ENCODE peak calls at places on chromosomes 2 and 18, in five cellular contexts. F, Q, I, X and Y are unnamed samples. For H3K4me1, the result is how much of the 10 kb centered on the place peaks cover.

GRCh38 chr18:26504831-26505230 is 43.5 kb downstream of the KCTD1 start:
- DNase-seq in Q (no peak), F (peak), X (no peak), I (no peak), Y (no peak)

GRCh38 chr2:172395503-172395902 is 31.9 kb upstream of the ITGA6 start:
- DNase-seq in F (peak), Q (no peak), I (no peak), X (no peak), Y (no peak)

GRCh38 chr2:10654069-10654468 is 35.7 kb downstream of the NOL10 start:
- DNase-seq in X (no peak), F (peak), Q (peak), I (no peak), Y (no peak)

GRCh38 chr2:62785216-62785615 is 79.7 kb downstream of the EHBP1 start:
- DNase-seq in Q (no peak), X (no peak), F (peak), I (no peak), Y (no peak)

GRCh38 chr18:62784966-62785413 is 69.6 kb downstream of the PHLPP1 start:
- DNase-seq in I (no peak), Q (no peak), X (no peak), F (no peak), Y (no peak)

GRCh38 chr2:145095641-145096435 is 575.9 kb upstream of the ZEB2 start:
- DNase-seq in Q (no peak), X (no peak), I (no peak), F (peak), Y (no peak)

GRCh38 chr2:221629478-221629877 is 57.4 kb upstream of the EPHA4 start:
- DNase-seq in X (no peak), I (no peak), Q (peak), F (peak), Y (no peak)

GRCh38 chr2:3428577-3428976 is 49.1 kb downstream of the TRAPPC12 start:
- DNase-seq in Q (no peak), X (peak), I (no peak), F (no peak), Y (no peak)

DNA sequence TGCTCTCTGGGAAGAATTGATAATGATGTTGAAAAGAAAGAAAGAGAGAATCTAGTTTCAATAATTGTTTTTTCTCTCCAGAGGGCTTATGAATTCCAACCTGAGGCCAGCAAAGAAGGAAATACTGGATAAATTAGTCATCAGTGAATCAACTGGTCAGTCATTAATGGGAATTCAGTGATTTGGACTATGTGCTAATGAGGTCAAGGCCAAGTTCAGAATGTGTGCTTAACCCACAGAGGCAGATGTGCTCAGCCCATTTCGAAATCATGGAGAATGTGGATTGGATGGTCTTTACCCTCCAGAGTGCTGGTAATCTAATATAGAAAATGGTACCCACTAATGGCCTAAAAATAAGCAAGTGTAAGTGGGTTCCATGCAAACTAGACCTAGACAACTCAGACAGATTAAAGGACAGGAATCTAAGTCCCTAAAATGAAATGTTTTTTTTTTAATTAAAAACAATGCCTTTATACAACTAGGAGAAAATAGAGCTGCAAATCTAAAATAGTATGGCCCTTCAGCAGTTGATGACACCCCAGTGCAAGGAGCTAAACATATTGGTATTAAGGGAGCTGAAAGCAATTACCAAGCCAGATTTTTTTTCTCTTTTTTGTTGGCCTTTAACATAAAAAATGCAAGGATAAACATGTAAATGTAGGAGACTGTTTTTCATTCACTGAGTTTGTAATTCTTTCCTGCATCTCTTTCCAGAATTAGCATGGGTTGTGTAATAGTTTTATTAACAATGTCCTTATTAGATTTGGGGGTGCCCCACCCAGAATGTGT is 296.9 kb downstream of the SATB2 start:
- DNase-seq in F (peak), Q (no peak), X (no peak), I (peak), Y (no peak)
- H3K27ac ChIP-seq in F (no peak), Q (no peak), X (no peak), I (no peak), Y (no peak)

GRCh38 chr2:196167666-196168065 is 3.7 kb downstream of the STK17B start:
- DNase-seq in Q (no peak), F (no peak), I (no peak), X (no peak), Y (no peak)
- H3K4me1 ChIP-seq in Q (under half), F (under half), I (under half), X (under half), Y (under half)

GRCh38 chr2:45216118-45216517 is 206.9 kb upstream of the SIX2 start:
- DNase-seq in Q (no peak), X (no peak), I (no peak), F (no peak), Y (no peak)
- H3K27ac ChIP-seq in Q (no peak), X (no peak), I (no peak), F (no peak), Y (no peak)

DNA sequence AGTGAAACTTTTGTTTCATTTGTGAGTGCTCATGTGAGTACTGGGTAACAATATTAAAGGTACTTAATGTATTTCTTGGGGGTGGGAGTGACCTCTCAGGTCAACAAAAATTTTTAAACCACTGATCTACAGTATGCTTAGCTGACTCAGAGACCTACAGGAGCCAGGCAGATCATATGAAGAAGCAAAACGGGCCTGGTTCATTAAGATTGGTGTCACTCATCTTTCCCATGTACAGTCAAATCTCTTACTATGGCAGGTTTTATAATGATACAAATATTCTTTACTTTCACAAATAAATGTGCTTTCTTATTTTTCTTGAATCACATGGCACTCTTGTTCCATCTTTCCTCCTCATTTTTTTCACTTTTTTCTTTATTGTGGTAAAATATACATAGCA is 7.7 kb upstream of the TMSB10 start:
- DNase-seq in Q (no peak), X (no peak), I (no peak), F (no peak), Y (no peak)
- H3K4me1 ChIP-seq in Q (under half), X (under half), I (under half), F (under half), Y (under half)

GRCh38 chr2:200077210-200077650 is 121.8 kb downstream of the MAIP1 start:
- DNase-seq in F (peak), X (no peak), Q (peak), I (peak), Y (no peak)
- H3K27ac ChIP-seq in F (peak), X (no peak), Q (peak), I (peak), Y (peak)

GRCh38 chr2:102237176-102237575 is 50.4 kb downstream of the IL1RL2 start:
- DNase-seq in X (no peak), I (no peak), Q (no peak), F (no peak), Y (no peak)

GRCh38 chr2:102235491-102235890 is 48.7 kb downstream of the IL1RL2 start:
- DNase-seq in X (peak), I (peak), Q (peak), F (peak), Y (no peak)

GRCh38 chr2:102236132-102236531 is 49.3 kb downstream of the IL1RL2 start:
- DNase-seq in Q (no peak), F (no peak), X (no peak), I (no peak), Y (no peak)

GRCh38 chr2:102233132-102233884 is 46.5 kb downstream of the IL1RL2 start:
- DNase-seq in Q (no peak), X (peak), I (no peak), F (no peak), Y (no peak)

GRCh38 chr2:102235042-102235473 is 48.2 kb downstream of the IL1RL2 start:
- DNase-seq in I (peak), X (no peak), Q (no peak), F (no peak), Y (no peak)
- H3K4me1 ChIP-seq in I (half or more), X (under half), Q (under half), F (under half), Y (under half)

DNA sequence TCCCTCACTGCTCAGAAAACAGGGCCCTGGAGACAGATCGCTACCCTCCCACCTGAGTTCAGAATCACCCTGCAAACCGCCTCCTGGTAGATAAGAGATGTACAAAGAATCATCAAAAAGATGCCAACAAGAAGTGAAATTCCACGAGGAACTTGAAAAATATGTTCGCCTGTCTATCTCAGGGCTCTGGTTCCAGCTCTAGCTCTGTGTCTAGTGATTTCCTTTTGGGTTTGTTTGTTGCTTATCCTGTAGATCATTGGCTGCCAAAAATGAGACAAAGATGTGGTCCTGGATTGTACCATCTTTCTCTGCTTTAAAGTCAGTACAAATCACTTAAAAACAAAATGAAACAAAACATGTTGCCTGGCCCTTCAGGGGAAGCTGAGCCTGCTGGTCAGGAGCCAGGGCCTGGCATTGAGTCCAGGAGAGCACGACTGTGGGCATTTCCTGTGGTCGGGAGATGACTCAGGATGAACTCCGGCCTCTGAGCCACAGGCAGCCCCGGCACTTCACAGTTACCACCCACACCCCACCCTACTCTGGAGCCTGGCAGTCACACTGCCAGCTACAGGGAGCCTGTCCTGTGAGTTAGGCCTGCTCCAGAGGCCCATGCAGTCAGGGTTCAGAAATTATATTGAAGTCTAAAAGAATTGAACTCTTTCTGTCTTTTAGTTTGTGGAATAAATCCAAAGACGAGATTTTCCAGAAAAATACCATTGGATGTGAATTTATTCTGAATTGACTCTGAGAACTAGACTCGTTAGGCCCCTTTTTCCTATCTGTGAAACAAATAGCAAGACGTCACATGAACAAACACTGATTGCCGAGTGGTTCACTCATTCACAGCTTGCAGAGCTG is 8.0 kb upstream of the ITGB6 start:
- DNase-seq in F (peak), I (peak), X (peak), Q (peak), Y (peak)
- H3K27ac ChIP-seq in F (peak), I (no peak), X (peak), Q (peak), Y (no peak)

GRCh38 chr18:70374154-70374553 is 85.3 kb downstream of the SOCS6 start:
- DNase-seq in I (no peak), Q (no peak), X (no peak), F (no peak), Y (no peak)

GRCh38 chr18:70377857-70378701 is 89.2 kb downstream of the SOCS6 start:
- DNase-seq in Q (no peak), I (peak), F (no peak), X (no peak), Y (no peak)

GRCh38 chr18:70377317-70377799 is 88.5 kb downstream of the SOCS6 start:
- DNase-seq in Q (peak), F (no peak), I (peak), X (no peak), Y (peak)

GRCh38 chr18:70376137-70376913 is 87.5 kb downstream of the SOCS6 start:
- DNase-seq in Q (no peak), I (peak), X (no peak), F (no peak), Y (no peak)

DNA sequence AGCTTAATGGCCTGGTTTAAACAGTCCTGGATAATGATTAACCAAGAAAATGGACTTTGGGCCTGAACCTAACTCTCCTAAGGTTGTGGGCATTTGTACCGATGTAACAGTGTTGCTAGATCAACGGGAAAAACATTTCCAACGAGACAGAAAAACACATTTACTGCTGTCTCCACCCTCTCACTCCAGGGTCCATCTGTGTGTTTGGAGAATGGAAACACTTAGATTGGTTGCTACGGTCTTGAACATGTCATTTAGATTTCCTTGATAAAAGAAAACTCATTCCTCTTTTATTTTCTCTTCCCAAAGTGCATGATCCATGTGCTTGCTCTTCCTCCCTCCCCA is 88.0 kb downstream of the SOCS6 start:
- DNase-seq in X (no peak), F (no peak), I (peak), Q (peak), Y (no peak)
- H3K4me1 ChIP-seq in X (under half), F (under half), I (half or more), Q (under half), Y (under half)

DNA sequence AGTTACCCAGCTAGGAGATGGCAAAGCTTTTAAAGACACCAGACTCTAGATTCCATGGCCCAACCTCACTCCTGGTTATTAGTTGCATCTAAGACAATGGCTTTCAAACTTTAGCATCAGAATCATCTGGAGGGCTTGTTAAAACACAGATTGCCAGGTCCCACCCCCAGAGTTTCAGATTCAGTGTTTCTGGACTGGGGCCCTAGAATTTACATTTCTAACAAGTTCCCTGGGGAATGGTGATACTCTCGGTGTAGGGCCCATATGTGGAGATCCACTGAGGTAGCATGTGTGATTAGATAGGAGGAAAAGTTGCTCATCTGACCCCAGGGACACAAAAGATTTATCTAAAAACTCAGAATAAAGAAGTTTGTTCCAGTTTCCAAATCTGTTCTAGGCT is 14.5 kb upstream of the TTR start:
- DNase-seq in I (no peak), X (no peak), F (no peak), Q (no peak), Y (no peak)
- H3K27ac ChIP-seq in I (no peak), X (no peak), F (no peak), Q (no peak), Y (no peak)